ENCODE peak calls at places on chromosome 20, in eight cellular contexts. Q is psoas muscle, M is RWPE1, O is mucosa of descending colon, E is foreskin keratinocyte, F is IMR-90, Z is WTC11, L is AG10803. R is an unnamed sample.
A peak's percentile ranks its signal among the peaks of the same experiment; 100 is the strongest.

GRCh38 chr20:62900692-62901584 is 25.4 kb downstream of the DIDO1 start:
- DNase-seq in Q (no peak), M (peak; percentile 93), O (peak; percentile 68), E (no peak), F (no peak), Z (no peak), L (no peak), R (no peak)

GRCh38 chr20:43831496-43832065 is 83.1 kb upstream of the TOX2 start:
- DNase-seq in Q (no peak), M (no peak), O (no peak), E (no peak), F (no peak), Z (no peak), L (no peak), R (no peak)

GRCh38 chr20:63094767-63095499 is 88.2 kb upstream of the BHLHE23 start:
- DNase-seq in Q (no peak), M (no peak), O (no peak), E (no peak), F (no peak), Z (peak; percentile 6), L (no peak), R (peak; percentile 51)

GRCh38 chr20:43322851-43323250 is 133.1 kb upstream of the PTPRT start:
- DNase-seq in Q (no peak), M (peak; percentile 20), O (peak; percentile 4), E (no peak), F (peak; percentile 1), Z (no peak), L (peak; percentile 12), R (no peak)

GRCh38 chr20:63777614-63778013 is 38.0 kb downstream of the SLC2A4RG start:
- DNase-seq in Q (no peak), M (no peak), O (no peak), E (no peak), F (no peak), Z (no peak), L (no peak), R (peak; percentile 17)

GRCh38 chr20:25221592-25222460 is 26.1 kb upstream of the PYGB start:
- DNase-seq in Q (peak; percentile 43), M (no peak), O (no peak), E (no peak), F (no peak), Z (no peak), L (no peak), R (no peak)

GRCh38 chr20:433300-433975 is 25.3 kb downstream of the RBCK1 start:
- DNase-seq in Q (no peak), M (no peak), O (no peak), E (no peak), F (no peak), Z (no peak), L (no peak), R (no peak)

GRCh38 chr20:63518946-63519764 is 1.4 kb upstream of the PPDPF start:
- DNase-seq in Q (no peak), M (no peak), O (peak; percentile 30), E (no peak), F (no peak), Z (no peak), L (no peak), R (peak; percentile 74)

GRCh38 chr20:60074276-60074675 is 116.1 kb downstream of the CDH26 start:
- DNase-seq in Q (no peak), M (no peak), O (no peak), E (no peak), F (no peak), Z (no peak), L (no peak), R (no peak)

GRCh38 chr20:986733-987355 is 15.3 kb downstream of the RSPO4 start:
- DNase-seq in Q (no peak), M (peak; percentile 34), O (no peak), E (no peak), F (no peak), Z (no peak), L (no peak), R (no peak)

GRCh38 chr20:63641792-63642517 is 11.3 kb downstream of the STMN3 start:
- DNase-seq in Q (peak; percentile 86), M (peak; percentile 97), O (peak; percentile 94), E (peak; percentile 61), F (peak; percentile 62), Z (peak; percentile 97), L (peak; percentile 68), R (peak; percentile 97)

GRCh38 chr20:19457551-19457950 is 245.1 kb downstream of the SLC24A3 start:
- DNase-seq in Q (no peak), M (no peak), O (no peak), E (no peak), F (no peak), Z (no peak), L (peak; percentile 13), R (no peak)

GRCh38 chr20:56558968-56559367 is 25.9 kb downstream of the FAM209B start:
- DNase-seq in Q (no peak), M (no peak), O (no peak), E (peak; percentile 63), F (no peak), Z (no peak), L (no peak), R (no peak)

GRCh38 chr20:23928788-23929187 is 49.2 kb upstream of the CST5 start:
- DNase-seq in Q (no peak), M (no peak), O (no peak), E (no peak), F (no peak), Z (no peak), L (no peak), R (no peak)

GRCh38 chr20:10492065-10492464 is 57.0 kb downstream of the SLX4IP start:
- DNase-seq in Q (no peak), M (no peak), O (no peak), E (no peak), F (peak; percentile 70), Z (no peak), L (peak; percentile 66), R (no peak)

GRCh38 chr20:11153819-11154218 is 480.0 kb upstream of the JAG1 start:
- DNase-seq in Q (no peak), M (no peak), O (no peak), E (no peak), F (peak; percentile 43), Z (no peak), L (peak; percentile 83), R (no peak)

GRCh38 chr20:49593441-49594142 is 25.7 kb upstream of the PTGIS start:
- DNase-seq in Q (no peak), M (no peak), O (no peak), E (no peak), F (no peak), Z (no peak), L (no peak), R (no peak)

GRCh38 chr20:38098952-38099351 is 65.4 kb downstream of the RPRD1B start:
- DNase-seq in Q (no peak), M (no peak), O (no peak), E (no peak), F (no peak), Z (no peak), L (no peak), R (no peak)

GRCh38 chr20:38294334-38294592 is 9.7 kb upstream of the BPI start:
- DNase-seq in Q (no peak), M (no peak), O (no peak), E (no peak), F (no peak), Z (no peak), L (no peak), R (no peak)

GRCh38 chr20:24985802-24986201 is 6.7 kb downstream of the APMAP start:
- DNase-seq in Q (no peak), M (no peak), O (no peak), E (no peak), F (no peak), Z (no peak), L (no peak), R (no peak)

GRCh38 chr20:51833326-51833725 is 31.0 kb upstream of the SALL4 start:
- DNase-seq in Q (no peak), M (no peak), O (no peak), E (no peak), F (no peak), Z (no peak), L (no peak), R (no peak)

GRCh38 chr20:14536738-14537137 is 199.3 kb upstream of the FLRT3 start:
- DNase-seq in Q (no peak), M (peak; percentile 38), O (no peak), E (no peak), F (no peak), Z (no peak), L (no peak), R (no peak)
- TF ChIP-seq CTCF in Q (no peak), M (no peak), O (no peak), E (no peak), F (no peak), Z (no peak), L (no peak), R (no peak)

GRCh38 chr20:59006864-59007757 is at the start of gene CTSZ:
- DNase-seq in Q (peak; percentile 79), M (peak; percentile 75), O (peak; percentile 87), E (no peak), F (no peak), Z (peak; percentile 61), L (peak; percentile 57), R (peak; percentile 95)

GRCh38 chr20:59005523-59006166 is 1.4 kb downstream of the CTSZ start:
- DNase-seq in Q (no peak), M (no peak), O (no peak), E (no peak), F (no peak), Z (no peak), L (no peak), R (no peak)

GRCh38 chr20:59004763-59005522 is 2.1 kb downstream of the CTSZ start:
- DNase-seq in Q (peak; percentile 53), M (no peak), O (peak; percentile 77), E (no peak), F (no peak), Z (no peak), L (no peak), R (peak; percentile 90)

GRCh38 chr20:59007758-59008511 is 881 bp upstream of the CTSZ start:
- DNase-seq in Q (peak; percentile 44), M (no peak), O (peak; percentile 60), E (no peak), F (no peak), Z (no peak), L (no peak), R (peak; percentile 81)

GRCh38 chr20:59006167-59006863 is 739 bp downstream of the CTSZ start:
- DNase-seq in Q (peak; percentile 40), M (peak; percentile 51), O (peak; percentile 45), E (no peak), F (no peak), Z (no peak), L (peak; percentile 42), R (no peak)
- TF ChIP-seq CTCF in Q (no peak), M (no peak), O (no peak), E (no peak), F (no peak), Z (no peak), L (no peak), R (no peak)

GRCh38 chr20:6184086-6184485 is 61.3 kb upstream of the FERMT1 start:
- DNase-seq in Q (no peak), M (no peak), O (no peak), E (no peak), F (no peak), Z (peak; percentile 24), L (no peak), R (no peak)
- TF ChIP-seq CTCF in Q (no peak), M (no peak), O (no peak), E (peak; percentile 30), F (no peak), Z (peak; percentile 24), L (no peak), R (no peak)

DNA sequence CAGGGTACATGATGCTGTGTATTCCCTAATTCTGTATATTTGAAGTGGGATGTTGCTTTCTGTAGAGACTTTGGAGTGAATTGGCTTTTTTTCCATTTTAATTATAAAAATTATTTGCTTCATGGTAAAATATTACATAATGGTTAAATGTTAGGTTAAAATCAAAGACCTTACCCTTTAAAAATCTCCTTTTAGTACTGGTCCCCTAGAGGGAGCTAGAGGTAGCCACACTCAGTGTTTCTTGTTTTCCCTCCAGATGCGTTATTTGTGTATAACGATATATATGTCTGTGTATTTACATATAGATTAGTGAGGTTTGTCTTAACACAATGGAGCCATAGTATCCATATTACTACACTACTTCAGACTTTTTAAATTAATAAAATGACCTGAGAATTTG is 146.7 kb downstream of the PLCB4 start:
- DNase-seq in Q (no peak), M (no peak), O (no peak), E (no peak), F (no peak), Z (no peak), L (no peak), R (no peak)
- TF ChIP-seq CTCF in Q (peak; percentile 29), M (peak; percentile 11), O (no peak), E (peak; percentile 27), F (peak; percentile 34), Z (no peak), L (peak; percentile 47), R (no peak)

R was measured in left lung.